ENCODE peak calls at places on chromosomes 3 and 15, in five cellular contexts. I, Z, Q, S and X are unnamed samples.

GRCh38 chr3:196288141-196288460 is 575 bp upstream of the PCYT1A start:
- DNase-seq in I (no peak), Z (no peak), Q (no peak), S (peak; percentile 26), X (no peak)

GRCh38 chr3:30347679-30348216 is 258.7 kb upstream of the TGFBR2 start:
- DNase-seq in I (peak; percentile 76), Z (no peak), Q (peak; percentile 96), S (peak; percentile 55), X (no peak)

GRCh38 chr3:182487048-182487447 is 306.3 kb upstream of the ATP11B start:
- DNase-seq in I (no peak), Z (no peak), Q (no peak), S (no peak), X (no peak)

GRCh38 chr3:37114251-37115145 is 59.9 kb downstream of the LRRFIP2 start:
- DNase-seq in I (peak; percentile 76), Z (no peak), Q (peak; percentile 12), S (peak; percentile 81), X (no peak)

GRCh38 chr3:45498532-45498931 is 96.0 kb upstream of the LIMD1 start:
- DNase-seq in I (no peak), Z (no peak), Q (no peak), S (no peak), X (no peak)

GRCh38 chr3:77348244-77348855 is 308.5 kb downstream of the ROBO2 start:
- DNase-seq in I (no peak), Z (no peak), Q (peak; percentile 63), S (no peak), X (no peak)

GRCh38 chr15:64006642-64007041 is 39.6 kb downstream of the DAPK2 start:
- DNase-seq in I (no peak), Z (no peak), Q (no peak), S (no peak), X (no peak)

GRCh38 chr3:61172684-61173083 is 78.6 kb downstream of the FHIT start:
- DNase-seq in I (no peak), Z (no peak), Q (peak; percentile 39), S (no peak), X (no peak)

GRCh38 chr3:179455954-179456353 is 4.7 kb upstream of the GNB4 start:
- DNase-seq in I (no peak), Z (no peak), Q (no peak), S (no peak), X (no peak)

GRCh38 chr3:126435456-126436315 is 40.0 kb downstream of the ZXDC start:
- DNase-seq in I (no peak), Z (no peak), Q (no peak), S (no peak), X (no peak)